ENCODE peak calls at places on chromosomes 2 and 18, in six cellular contexts. Q is SW 1271, H is neuronal stem cell, C is AG08395, I is HFF-Myc, Y is SJSA1. B is an unnamed sample.

GRCh38 chr18:24369420-24369819 is 28.2 kb downstream of the OSBPL1A start:
- DNase-seq in Q (no peak), H (no peak), C (peak), I (no peak), Y (no peak), B (no peak)

GRCh38 chr2:75155115-75155514 is 44.2 kb downstream of the TACR1 start:
- DNase-seq in Q (no peak), H (no peak), C (peak), I (peak), Y (no peak), B (no peak)

GRCh38 chr2:47654790-47655562 is 128.0 kb upstream of the MSH6 start:
- DNase-seq in Q (no peak), H (no peak), C (no peak), I (no peak), Y (no peak), B (no peak)

GRCh38 chr2:113872201-113872600 is 17.7 kb upstream of the ACTR3 start:
- DNase-seq in Q (no peak), H (no peak), C (peak), I (no peak), Y (peak), B (peak)

GRCh38 chr18:35572644-35573043 is 8.9 kb upstream of the GALNT1 start:
- DNase-seq in Q (no peak), H (no peak), C (no peak), I (no peak), Y (peak), B (no peak)

GRCh38 chr2:65550246-65550645 is 117.8 kb upstream of the SPRED2 start:
- DNase-seq in Q (no peak), H (no peak), C (no peak), I (no peak), Y (no peak), B (no peak)

GRCh38 chr18:27226556-27227075 is 41.5 kb upstream of the CHST9 start:
- DNase-seq in Q (no peak), H (no peak), C (no peak), I (no peak), Y (no peak), B (no peak)

GRCh38 chr2:236871500-236872001 is 214.1 kb upstream of the COPS8 start:
- DNase-seq in Q (peak), H (no peak), C (peak), I (peak), Y (peak), B (peak)

GRCh38 chr2:11738589-11739436 is 7.6 kb upstream of the LPIN1 start:
- DNase-seq in Q (no peak), H (no peak), C (peak), I (no peak), Y (peak), B (peak)

GRCh38 chr18:47100214-47100831 is 50.0 kb downstream of the HDHD2 start:
- DNase-seq in Q (no peak), H (peak), C (peak), I (peak), Y (peak), B (peak)

GRCh38 chr2:12321886-12322285 is 394.9 kb upstream of the TRIB2 start:
- DNase-seq in Q (no peak), H (no peak), C (no peak), I (no peak), Y (peak), B (no peak)

GRCh38 chr18:79904357-79905147 is 46.9 kb downstream of the SLC66A2 start:
- DNase-seq in Q (no peak), H (no peak), C (no peak), I (no peak), Y (no peak), B (no peak)

GRCh38 chr2:9422321-9423099 is 818 bp downstream of the ITGB1BP1 start:
- DNase-seq in Q (no peak), H (peak), C (peak), I (no peak), Y (peak), B (peak)

GRCh38 chr2:209523041-209523740 is 99.3 kb downstream of the MAP2 start:
- DNase-seq in Q (no peak), H (no peak), C (no peak), I (no peak), Y (peak), B (no peak)

GRCh38 chr2:146388757-146389156 is 1456.1 kb upstream of the ACVR2A start:
- DNase-seq in Q (no peak), H (no peak), C (no peak), I (no peak), Y (no peak), B (no peak)

GRCh38 chr2:60553496-60553991 is at the start of gene BCL11A:
- DNase-seq in Q (peak), H (no peak), C (peak), I (peak), Y (peak), B (peak)

GRCh38 chr18:23311346-23312103 is 141.6 kb upstream of the RIOK3 start:
- DNase-seq in Q (no peak), H (no peak), C (peak), I (no peak), Y (peak), B (peak)

GRCh38 chr2:157194097-157194688 is 63.3 kb upstream of the GALNT5 start:
- DNase-seq in Q (no peak), H (peak), C (peak), I (no peak), Y (peak), B (peak)